ENCODE peak calls at places on chromosomes 1 and 21, in four cellular contexts. H is activated B cell treated with CpG ODN at 0.5 μM for 24 hours, Q is endothelial cell, J is nephron progenitor cell. U is an unnamed sample.

GRCh38 chr1:47866631-47867446 is 130.3 kb downstream of the TRABD2B start:
- DNase-seq in H (no peak), Q (no peak), J (no peak), U (no peak)

GRCh38 chr1:160419150-160419837 is 18.9 kb downstream of the VANGL2 start:
- DNase-seq in H (peak; percentile 4), Q (no peak), J (no peak), U (no peak)

GRCh38 chr21:39030127-39030884 is 152.9 kb downstream of the PSMG1 start:
- DNase-seq in H (no peak), Q (no peak), J (no peak), U (no peak)

GRCh38 chr1:24908591-24909259 is 21.4 kb downstream of the RUNX3 start:
- DNase-seq in H (no peak), Q (no peak), J (no peak), U (no peak)

GRCh38 chr1:112701227-112702066 is 5.5 kb downstream of the RHOC start:
- DNase-seq in H (no peak), Q (no peak), J (no peak), U (no peak)

GRCh38 chr21:41321211-41321907 is 4.8 kb downstream of the FAM3B start:
- DNase-seq in H (no peak), Q (no peak), J (no peak), U (no peak)

GRCh38 chr1:203643213-203644045 is 16.8 kb downstream of the ATP2B4 start:
- DNase-seq in H (no peak), Q (no peak), J (no peak), U (peak; percentile 60)

GRCh38 chr1:228783415-228784045 is 48.3 kb downstream of the RHOU start:
- DNase-seq in H (no peak), Q (no peak), J (no peak), U (no peak)

GRCh38 chr1:87140831-87141540 is 187.7 kb upstream of the LMO4 start:
- DNase-seq in H (no peak), Q (no peak), J (no peak), U (no peak)

GRCh38 chr1:94872771-94873495 is 52.8 kb downstream of the SLC44A3 start:
- DNase-seq in H (no peak), Q (no peak), J (no peak), U (no peak)

GRCh38 chr1:35683012-35683411 is 35.7 kb downstream of the C1orf216 start:
- DNase-seq in H (no peak), Q (no peak), J (no peak), U (no peak)

GRCh38 chr1:174262747-174263241 is 103.5 kb downstream of the RABGAP1L start:
- DNase-seq in H (no peak), Q (no peak), J (no peak), U (peak; percentile 77)

GRCh38 chr1:168636200-168636599 is 59.8 kb downstream of the XCL1 start:
- DNase-seq in H (no peak), Q (no peak), J (no peak), U (peak; percentile 25)

GRCh38 chr1:35499230-35499629 is 58.0 kb downstream of the KIAA0319L start:
- DNase-seq in H (no peak), Q (no peak), J (no peak), U (no peak)

GRCh38 chr21:30713786-30714185 is 4.8 kb downstream of the KRTAP21-3 start:
- DNase-seq in H (no peak), Q (no peak), J (no peak), U (no peak)

GRCh38 chr1:161233102-161233501 is 4.9 kb downstream of the NR1I3 start:
- DNase-seq in H (no peak), Q (no peak), J (no peak), U (no peak)

GRCh38 chr1:168628807-168629206 is 52.4 kb downstream of the XCL1 start:
- DNase-seq in H (no peak), Q (no peak), J (no peak), U (peak; percentile 54)

GRCh38 chr21:26920055-26920454 is 46.8 kb downstream of the ADAMTS5 start:
- DNase-seq in H (no peak), Q (no peak), J (no peak), U (no peak)

GRCh38 chr1:44237721-44238457 is 24.6 kb downstream of the DMAP1 start:
- DNase-seq in H (no peak), Q (peak; percentile 76), J (peak; percentile 92), U (no peak)

GRCh38 chr1:23634518-23634839 is 57.1 kb upstream of the RPL11 start:
- DNase-seq in H (no peak), Q (no peak), J (no peak), U (no peak)

GRCh38 chr1:200423235-200423634 is 13.4 kb upstream of the ZNF281 start:
- DNase-seq in H (no peak), Q (no peak), J (no peak), U (no peak)

GRCh38 chr21:27476696-27477095 is 509.8 kb upstream of the ADAMTS5 start:
- DNase-seq in H (no peak), Q (no peak), J (no peak), U (peak; percentile 65)

GRCh38 chr1:117812868-117813511 is 116.4 kb downstream of the GDAP2 start:
- DNase-seq in H (no peak), Q (no peak), J (no peak), U (peak; percentile 46)

GRCh38 chr1:62245201-62245600 is 50.6 kb downstream of the L1TD1 start:
- DNase-seq in H (no peak), Q (no peak), J (no peak), U (no peak)

GRCh38 chr1:30601316-30602085 is 121.9 kb downstream of the MATN1 start:
- DNase-seq in H (no peak), Q (no peak), J (no peak), U (no peak)

GRCh38 chr1:160726498-160727391 is 12.3 kb upstream of the SLAMF7 start:
- DNase-seq in H (peak; percentile 32), Q (peak; percentile 63), J (peak; percentile 68), U (peak; percentile 84)

GRCh38 chr1:21752186-21752585 is 30.8 kb downstream of the USP48 start:
- DNase-seq in H (no peak), Q (no peak), J (no peak), U (no peak)

GRCh38 chr1:246724725-246725095 is 501 bp downstream of the SCCPDH start:
- DNase-seq in H (no peak), Q (no peak), J (peak; percentile 9), U (peak; percentile 36)

GRCh38 chr1:231423648-231424047 is 1.6 kb upstream of the EGLN1 start:
- DNase-seq in H (no peak), Q (no peak), J (no peak), U (no peak)

GRCh38 chr1:205936846-205937707 is 6.2 kb downstream of the SLC26A9 start:
- DNase-seq in H (no peak), Q (no peak), J (no peak), U (peak; percentile 71)

GRCh38 chr1:212234431-212235298 is 50.5 kb upstream of the PPP2R5A start:
- DNase-seq in H (no peak), Q (no peak), J (no peak), U (peak; percentile 94)

GRCh38 chr1:46246548-46247432 is 773 bp upstream of the RAD54L start:
- DNase-seq in H (no peak), Q (no peak), J (no peak), U (peak; percentile 46)

DNA sequence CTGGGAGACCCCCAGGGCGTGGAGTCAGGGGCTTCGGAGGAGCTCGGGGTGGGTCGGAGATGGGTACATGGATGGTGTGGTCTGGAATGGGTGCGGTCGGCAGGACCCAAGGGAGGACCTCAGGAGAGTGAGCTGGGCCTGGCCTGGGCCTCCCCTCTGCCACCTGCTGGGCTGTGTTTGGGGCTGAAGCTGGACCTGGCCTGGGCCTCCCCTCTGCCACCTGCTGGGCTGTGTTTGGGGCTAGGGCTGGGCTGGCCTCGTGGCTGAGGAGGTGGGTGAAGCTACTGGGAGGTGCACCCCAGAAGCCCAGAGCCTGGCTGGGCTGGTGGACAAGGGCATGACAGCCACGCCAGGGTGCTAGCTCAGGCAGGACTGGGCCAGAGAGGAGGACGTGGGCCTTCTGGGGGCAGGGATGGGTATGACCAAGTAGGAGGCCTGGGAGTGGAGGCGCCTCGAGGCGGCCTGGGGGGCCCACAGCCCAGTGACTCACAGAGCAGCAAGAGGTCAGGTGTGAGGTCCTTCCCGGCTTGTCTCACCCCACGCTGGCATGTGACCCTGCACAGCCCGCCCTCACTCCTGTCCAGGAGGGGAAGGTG is 14.5 kb downstream of the SAMD11 start:
- DNase-seq in H (no peak), Q (peak; percentile 58), J (no peak), U (peak; percentile 32)
- TF ChIP-seq CTCF in H (no peak), Q (no peak), J (no peak), U (peak; percentile 45)

GRCh38 chr1:14149431-14149830 is 449.1 kb upstream of the KAZN start:
- DNase-seq in H (no peak), Q (no peak), J (no peak), U (no peak)
- TF ChIP-seq CTCF in H (no peak), Q (no peak), J (no peak), U (no peak)

DNA sequence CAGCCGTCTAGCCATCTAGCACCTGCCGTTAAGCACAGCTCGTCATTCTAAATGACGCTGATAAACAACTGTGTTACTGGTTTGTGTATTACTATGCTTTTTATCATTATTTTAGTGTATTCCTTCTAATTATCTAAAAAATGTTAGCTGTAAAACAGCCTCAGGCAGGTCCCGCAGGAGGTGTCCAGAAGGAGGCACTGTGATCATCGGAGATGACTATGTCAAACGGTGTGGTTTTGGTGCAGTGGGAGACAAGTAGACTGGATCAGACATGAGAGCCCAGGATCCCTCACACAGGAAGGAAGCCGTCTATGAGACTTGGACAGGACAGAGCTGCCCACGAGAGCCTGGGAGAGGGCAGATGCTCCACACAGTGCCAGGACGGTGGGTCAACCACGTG is 55.3 kb upstream of the COL6A1 start:
- DNase-seq in H (no peak), Q (no peak), J (no peak), U (no peak)
- TF ChIP-seq CTCF in H (no peak), Q (no peak), J (no peak), U (peak; percentile 10)

GRCh38 chr1:216194721-216195120 is 228.5 kb downstream of the USH2A start:
- DNase-seq in H (no peak), Q (no peak), J (no peak), U (no peak)

GRCh38 chr1:216190438-216190837 is 232.8 kb downstream of the USH2A start:
- DNase-seq in H (no peak), Q (no peak), J (no peak), U (no peak)

DNA sequence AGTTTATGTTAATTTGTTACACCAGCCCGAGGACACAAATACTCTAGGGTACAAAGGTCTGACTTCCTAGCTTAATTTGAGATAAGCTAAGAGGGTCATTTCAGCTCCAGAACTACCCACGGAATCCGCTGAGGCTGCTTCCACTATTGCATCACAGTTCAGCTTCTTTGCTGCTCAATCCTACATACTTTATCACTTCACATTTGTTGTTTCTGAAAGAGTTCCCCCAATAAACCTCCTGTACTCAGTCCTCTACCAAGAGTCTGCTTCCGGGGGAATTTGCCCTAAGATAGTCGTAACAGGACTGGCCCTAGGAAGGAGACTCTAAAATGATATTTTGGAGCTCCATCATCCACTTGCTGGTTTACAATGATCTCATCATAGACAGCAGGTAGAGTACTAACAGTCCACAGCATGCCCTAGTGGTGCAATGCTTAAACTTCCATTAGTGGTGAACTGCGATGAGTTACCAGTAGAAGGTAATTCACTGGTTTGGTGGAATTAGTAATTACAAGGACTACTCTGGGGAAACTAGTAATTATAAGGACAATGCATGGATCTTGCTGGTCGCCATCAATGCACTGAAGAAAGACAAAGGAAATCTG is 229.3 kb downstream of the USH2A start:
- DNase-seq in H (no peak), Q (no peak), J (no peak), U (no peak)
- TF ChIP-seq CTCF in H (no peak), Q (no peak), J (no peak), U (no peak)